ENCODE peak calls at places on chromosome 14, in eight cellular contexts. One of them, this sample, is unnamed.

GRCh38 chr14:95056476-95056875 is 100.9 kb downstream of the DICER1 start:
- DNase-seq in GM18507: no peak
- DNase-seq in activated CD4-positive, CD25-positive, alpha-beta regulatory T cell: no peak
- DNase-seq in aorta: no peak
- DNase-seq in GF-D8: no peak
- DNase-seq in IMR-90: no peak
- DNase-seq in SW 1271: no peak
- DNase-seq in HT1080: no peak
- DNase-seq in this sample: no peak

GRCh38 chr14:86072134-86072894 is 542.4 kb downstream of the FLRT2 start:
- DNase-seq in GM18507: no peak
- DNase-seq in activated CD4-positive, CD25-positive, alpha-beta regulatory T cell: no peak
- DNase-seq in aorta: no peak
- DNase-seq in GF-D8: no peak
- DNase-seq in IMR-90: no peak
- DNase-seq in SW 1271: no peak
- DNase-seq in HT1080: no peak
- DNase-seq in this sample: no peak

GRCh38 chr14:30638926-30639325 is 16.8 kb downstream of the SCFD1 start:
- DNase-seq in GM18507: no peak
- DNase-seq in activated CD4-positive, CD25-positive, alpha-beta regulatory T cell: no peak
- DNase-seq in aorta: no peak
- DNase-seq in GF-D8: no peak
- DNase-seq in IMR-90: no peak
- DNase-seq in SW 1271: no peak
- DNase-seq in HT1080: no peak
- DNase-seq in this sample: no peak

GRCh38 chr14:81517798-81518398 is 15.8 kb downstream of the SEL1L start:
- DNase-seq in GM18507: no peak
- DNase-seq in activated CD4-positive, CD25-positive, alpha-beta regulatory T cell: no peak
- DNase-seq in aorta: peak; percentile 58
- DNase-seq in GF-D8: no peak
- DNase-seq in IMR-90: peak; percentile 67
- DNase-seq in SW 1271: no peak
- DNase-seq in HT1080: no peak
- DNase-seq in this sample: no peak

GRCh38 chr14:100540926-100541620 is 46.1 kb downstream of the BEGAIN start:
- DNase-seq in GM18507: no peak
- DNase-seq in activated CD4-positive, CD25-positive, alpha-beta regulatory T cell: no peak
- DNase-seq in aorta: peak; percentile 37
- DNase-seq in GF-D8: no peak
- DNase-seq in IMR-90: no peak
- DNase-seq in SW 1271: no peak
- DNase-seq in HT1080: no peak
- DNase-seq in this sample: no peak

GRCh38 chr14:61690982-61691381 is 4.3 kb upstream of the HIF1A start:
- DNase-seq in GM18507: no peak
- DNase-seq in activated CD4-positive, CD25-positive, alpha-beta regulatory T cell: no peak
- DNase-seq in aorta: no peak
- DNase-seq in GF-D8: no peak
- DNase-seq in IMR-90: no peak
- DNase-seq in SW 1271: no peak
- DNase-seq in HT1080: no peak
- DNase-seq in this sample: no peak

GRCh38 chr14:33323979-33324378 is 385.3 kb downstream of the NPAS3 start:
- DNase-seq in GM18507: no peak
- DNase-seq in activated CD4-positive, CD25-positive, alpha-beta regulatory T cell: no peak
- DNase-seq in aorta: no peak
- DNase-seq in GF-D8: no peak
- DNase-seq in IMR-90: no peak
- DNase-seq in SW 1271: no peak
- DNase-seq in HT1080: no peak
- DNase-seq in this sample: peak; percentile 33

GRCh38 chr14:63200767-63201166 is 3.5 kb upstream of the RHOJ start:
- DNase-seq in GM18507: no peak
- DNase-seq in activated CD4-positive, CD25-positive, alpha-beta regulatory T cell: no peak
- DNase-seq in aorta: no peak
- DNase-seq in GF-D8: no peak
- DNase-seq in IMR-90: peak; percentile 20
- DNase-seq in SW 1271: no peak
- DNase-seq in HT1080: peak; percentile 37
- DNase-seq in this sample: no peak

GRCh38 chr14:36362648-36363047 is 42.2 kb upstream of the MBIP start:
- DNase-seq in GM18507: no peak
- DNase-seq in activated CD4-positive, CD25-positive, alpha-beta regulatory T cell: no peak
- DNase-seq in aorta: no peak
- DNase-seq in GF-D8: no peak
- DNase-seq in IMR-90: no peak
- DNase-seq in SW 1271: no peak
- DNase-seq in HT1080: no peak
- DNase-seq in this sample: no peak

GRCh38 chr14:69853774-69854173 is 25.4 kb upstream of the SMOC1 start:
- DNase-seq in GM18507: no peak
- DNase-seq in activated CD4-positive, CD25-positive, alpha-beta regulatory T cell: no peak
- DNase-seq in aorta: no peak
- DNase-seq in GF-D8: no peak
- DNase-seq in IMR-90: no peak
- DNase-seq in SW 1271: no peak
- DNase-seq in HT1080: no peak
- DNase-seq in this sample: no peak

GRCh38 chr14:44353805-44354204 is 153.3 kb downstream of the FSCB start:
- DNase-seq in GM18507: no peak
- DNase-seq in activated CD4-positive, CD25-positive, alpha-beta regulatory T cell: no peak
- DNase-seq in aorta: no peak
- DNase-seq in GF-D8: no peak
- DNase-seq in IMR-90: no peak
- DNase-seq in SW 1271: no peak
- DNase-seq in HT1080: no peak
- DNase-seq in this sample: no peak

GRCh38 chr14:106277503-106277902 is 751.1 kb downstream of the TMEM121 start:
- DNase-seq in GM18507: no peak
- DNase-seq in activated CD4-positive, CD25-positive, alpha-beta regulatory T cell: no peak
- DNase-seq in aorta: no peak
- DNase-seq in GF-D8: no peak
- DNase-seq in IMR-90: no peak
- DNase-seq in SW 1271: peak; percentile 17
- DNase-seq in HT1080: peak; percentile 23
- DNase-seq in this sample: no peak

GRCh38 chr14:90760591-90761316 is 55.5 kb downstream of the TTC7B start:
- DNase-seq in GM18507: no peak
- DNase-seq in activated CD4-positive, CD25-positive, alpha-beta regulatory T cell: no peak
- DNase-seq in aorta: no peak
- DNase-seq in GF-D8: no peak
- DNase-seq in IMR-90: peak; percentile 33
- DNase-seq in SW 1271: peak; percentile 46
- DNase-seq in HT1080: peak; percentile 45
- DNase-seq in this sample: peak; percentile 55

GRCh38 chr14:101024686-101025085 is 121.2 kb upstream of the RTL1 start:
- DNase-seq in GM18507: no peak
- DNase-seq in activated CD4-positive, CD25-positive, alpha-beta regulatory T cell: no peak
- DNase-seq in aorta: no peak
- DNase-seq in GF-D8: no peak
- DNase-seq in IMR-90: no peak
- DNase-seq in SW 1271: no peak
- DNase-seq in HT1080: no peak
- DNase-seq in this sample: no peak

GRCh38 chr14:103879570-103880333 is 32.4 kb upstream of the PPP1R13B start:
- DNase-seq in GM18507: no peak
- DNase-seq in activated CD4-positive, CD25-positive, alpha-beta regulatory T cell: no peak
- DNase-seq in aorta: no peak
- DNase-seq in GF-D8: no peak
- DNase-seq in IMR-90: no peak
- DNase-seq in SW 1271: no peak
- DNase-seq in HT1080: no peak
- DNase-seq in this sample: peak; percentile 68

GRCh38 chr14:101721111-101721510 is 40.4 kb upstream of the PPP2R5C start:
- DNase-seq in GM18507: no peak
- DNase-seq in activated CD4-positive, CD25-positive, alpha-beta regulatory T cell: no peak
- DNase-seq in aorta: no peak
- DNase-seq in GF-D8: no peak
- DNase-seq in IMR-90: no peak
- DNase-seq in SW 1271: peak; percentile 28
- DNase-seq in HT1080: peak; percentile 23
- DNase-seq in this sample: no peak

GRCh38 chr14:105490318-105490571 is 801 bp upstream of the TEDC1 start:
- DNase-seq in GM18507: no peak
- DNase-seq in activated CD4-positive, CD25-positive, alpha-beta regulatory T cell: no peak
- DNase-seq in aorta: no peak
- DNase-seq in GF-D8: no peak
- DNase-seq in IMR-90: no peak
- DNase-seq in SW 1271: no peak
- DNase-seq in HT1080: no peak
- DNase-seq in this sample: no peak

GRCh38 chr14:28577711-28578131 is 188.9 kb upstream of the FOXG1 start:
- DNase-seq in GM18507: no peak
- DNase-seq in activated CD4-positive, CD25-positive, alpha-beta regulatory T cell: no peak
- DNase-seq in aorta: no peak
- DNase-seq in GF-D8: no peak
- DNase-seq in IMR-90: no peak
- DNase-seq in SW 1271: peak; percentile 75
- DNase-seq in HT1080: peak; percentile 94
- DNase-seq in this sample: no peak

This sample was measured in cerebellar cortex.